ENCODE peak calls at places on chromosomes 4 and X, in four cellular contexts. A is foreskin keratinocyte, D is sigmoid colon, T is heart right ventricle. M is an unnamed sample.

GRCh38 chr4:87560802-87561201 is 31.6 kb upstream of the SPARCL1 start:
- DNase-seq in A (no peak), T (no peak), D (no peak), M (no peak)

GRCh38 chrX:130485870-130486269 is 84.1 kb downstream of the RBMX2 start:
- DNase-seq in D (no peak), T (no peak), A (no peak), M (no peak)

GRCh38 chr4:149589826-149590225 is 225.8 kb downstream of the IQCM start:
- DNase-seq in D (no peak), A (no peak), T (no peak), M (no peak)

GRCh38 chr4:158934996-158935669 is 166.3 kb downstream of the FNIP2 start:
- DNase-seq in A (no peak), T (no peak), D (no peak), M (no peak)

GRCh38 chr4:100095729-100096595 is 94.3 kb downstream of the DDIT4L start:
- DNase-seq in T (peak; percentile 54), D (peak; percentile 84), A (peak; percentile 62), M (peak; percentile 55)

GRCh38 chrX:36434521-36434920 is 515.0 kb downstream of the CFAP47 start:
- DNase-seq in A (no peak), T (no peak), D (no peak), M (no peak)

GRCh38 chr4:6492861-6493667 is 20.6 kb upstream of the PPP2R2C start:
- DNase-seq in D (no peak), T (no peak), A (no peak), M (no peak)

GRCh38 chr4:101647710-101648034 is 142.9 kb upstream of the BANK1 start:
- DNase-seq in D (no peak), T (no peak), A (no peak), M (no peak)

GRCh38 chr4:183987529-183987946 is 82.4 kb downstream of the STOX2 start:
- DNase-seq in D (peak; percentile 92), T (peak; percentile 61), A (peak; percentile 97), M (peak; percentile 95)

GRCh38 chr4:141977433-141977832 is 341.1 kb downstream of the IL15 start:
- DNase-seq in T (no peak), D (no peak), A (peak; percentile 13), M (no peak)

GRCh38 chr4:177163532-177163931 is 146.1 kb upstream of the NEIL3 start:
- DNase-seq in A (no peak), D (no peak), T (no peak), M (no peak)

GRCh38 chrX:101263766-101264165 is 27.4 kb downstream of the TAF7L start:
- DNase-seq in T (no peak), D (no peak), A (no peak), M (no peak)

GRCh38 chrX:9906919-9907318 is 60.2 kb upstream of the CLDN34 start:
- DNase-seq in D (no peak), T (no peak), A (peak; percentile 76), M (peak; percentile 57)

GRCh38 chrX:150531467-150531866 is 37.0 kb upstream of the MTM1 start:
- DNase-seq in D (no peak), A (no peak), T (no peak), M (no peak)

GRCh38 chr4:186015212-186015817 is 53.6 kb upstream of the TLR3 start:
- DNase-seq in T (peak; percentile 41), D (no peak), A (peak; percentile 20), M (no peak)

DNA sequence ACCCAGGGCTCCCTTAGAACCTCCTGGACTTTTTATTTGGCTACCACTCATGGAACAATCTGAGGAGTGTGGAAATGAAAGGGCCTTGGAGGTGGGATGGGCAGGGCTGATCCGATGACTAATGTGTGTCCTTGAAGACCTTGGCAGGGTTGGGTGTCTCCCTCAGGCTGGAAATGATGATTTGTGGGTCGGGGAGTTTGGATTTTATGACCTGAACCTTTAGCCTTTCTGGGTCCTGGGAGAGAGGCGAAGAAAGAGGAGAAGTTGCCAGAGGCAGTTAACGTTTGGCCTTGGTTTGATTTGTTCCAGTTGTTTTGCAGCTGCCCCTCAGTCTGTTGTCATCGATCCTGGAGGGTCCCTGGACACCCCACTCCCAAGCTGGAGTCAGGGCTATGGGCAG is 425.0 kb downstream of the MID1IP1 start:
- DNase-seq in T (no peak), A (no peak), D (no peak), M (no peak)
- H3K27ac ChIP-seq in T (no peak overlapping the region), A (no peak overlapping the region), D (no peak overlapping the region), M (no peak overlapping the region)

GRCh38 chrX:19684265-19684664 is 169.0 kb upstream of the MAP3K15 start:
- DNase-seq in D (no peak), A (no peak), T (no peak), M (no peak)

GRCh38 chrX:19686876-19687275 is 171.6 kb upstream of the MAP3K15 start:
- DNase-seq in A (no peak), T (no peak), D (no peak), M (no peak)

GRCh38 chrX:19687395-19687794 is 172.1 kb upstream of the MAP3K15 start:
- DNase-seq in T (no peak), A (no peak), D (no peak), M (no peak)

GRCh38 chrX:19689170-19689814 is 174.0 kb upstream of the MAP3K15 start:
- DNase-seq in A (no peak), T (no peak), D (no peak), M (no peak)

GRCh38 chrX:19688426-19688825 is 173.1 kb upstream of the MAP3K15 start:
- DNase-seq in T (no peak), A (no peak), D (no peak), M (no peak)
- H3K27ac ChIP-seq in T (no peak overlapping the region), A (no peak overlapping the region), D (no peak overlapping the region), M (no peak overlapping the region)

GRCh38 chr4:182804131-182804530 is 113.1 kb downstream of the DCTD start:
- DNase-seq in A (no peak), T (no peak), D (no peak), M (no peak)
- H3K27ac ChIP-seq in A (no peak overlapping the region), T (no peak overlapping the region), D (no peak overlapping the region), M (no peak overlapping the region)

GRCh38 chrX:48700951-48701653 is 4.6 kb downstream of the SUV39H1 start:
- DNase-seq in T (no peak), D (no peak), A (no peak), M (no peak)
- H3K27ac ChIP-seq in T (no peak overlapping the region), D (no peak overlapping the region), A (no peak overlapping the region), M (no peak overlapping the region)

M was measured in epithelial cell of prostate.